ENCODE peak calls at places on chromosomes 1 and 21, in seven cellular contexts. R is GM12892, D is right lobe of liver, J is IMR-90, Z is esophagus squamous epithelium, K is prostate gland, M is spleen. X is an unnamed sample.

GRCh38 chr1:6464915-6465314 is 1.1 kb downstream of the TNFRSF25 start:
- DNase-seq in R (no peak), D (no peak), J (no peak), Z (no peak), K (no peak), M (no peak), X (no peak)

GRCh38 chr1:31591425-31592093 is 15.2 kb downstream of the TINAGL1 start:
- DNase-seq in R (no peak), D (peak), J (no peak), Z (no peak), K (no peak), M (no peak), X (peak)

GRCh38 chr1:85361106-85361505 is 84.7 kb upstream of the BCL10 start:
- DNase-seq in R (no peak), D (no peak), J (peak), Z (no peak), K (no peak), M (no peak), X (no peak)

GRCh38 chr1:151715726-151716404 is 738 bp downstream of the CELF3 start:
- DNase-seq in R (no peak), D (no peak), J (no peak), Z (no peak), K (no peak), M (no peak), X (no peak)

GRCh38 chr1:206455681-206456344 is 14.5 kb upstream of the IKBKE start:
- DNase-seq in R (no peak), D (no peak), J (no peak), Z (no peak), K (no peak), M (no peak), X (no peak)

GRCh38 chr21:40754466-40754865 is 92.5 kb downstream of the DSCAM start:
- DNase-seq in R (no peak), D (no peak), J (no peak), Z (no peak), K (no peak), M (no peak), X (no peak)

GRCh38 chr1:36161656-36162531 is 5.9 kb downstream of the MAP7D1 start:
- DNase-seq in R (no peak), D (no peak), J (no peak), Z (no peak), K (peak), M (peak), X (no peak)

GRCh38 chr1:205313681-205314308 is 7.8 kb downstream of the NUAK2 start:
- DNase-seq in R (peak), D (peak), J (peak), Z (no peak), K (peak), M (peak), X (no peak)

GRCh38 chr1:8693092-8693491 is 124.3 kb downstream of the RERE start:
- DNase-seq in R (no peak), D (no peak), J (no peak), Z (no peak), K (no peak), M (no peak), X (no peak)

GRCh38 chr1:46532095-46532494 is 19.4 kb downstream of the KNCN start:
- DNase-seq in R (no peak), D (no peak), J (no peak), Z (no peak), K (no peak), M (no peak), X (no peak)

GRCh38 chr21:19468981-19469715 is 1065.6 kb upstream of the TMPRSS15 start:
- DNase-seq in R (no peak), D (no peak), J (no peak), Z (no peak), K (no peak), M (no peak), X (no peak)

GRCh38 chr21:27823652-27824201 is 856.8 kb upstream of the ADAMTS5 start:
- DNase-seq in R (no peak), D (no peak), J (no peak), Z (no peak), K (no peak), M (no peak), X (no peak)

GRCh38 chr1:198122693-198123092 is 34.1 kb upstream of the NEK7 start:
- DNase-seq in R (no peak), D (no peak), J (peak), Z (no peak), K (no peak), M (no peak), X (no peak)

GRCh38 chr1:179803916-179804315 is 60.8 kb downstream of the FAM163A start:
- DNase-seq in R (no peak), D (no peak), J (no peak), Z (no peak), K (no peak), M (no peak), X (no peak)

GRCh38 chr1:154501423-154502065 is 475 bp upstream of the TDRD10 start:
- DNase-seq in R (no peak), D (peak), J (no peak), Z (no peak), K (no peak), M (peak), X (peak)

GRCh38 chr1:165697491-165697880 is 876 bp downstream of the ALDH9A1 start:
- DNase-seq in R (no peak), D (no peak), J (no peak), Z (no peak), K (no peak), M (no peak), X (no peak)

GRCh38 chr1:6495041-6495441 is 3.6 kb upstream of the PLEKHG5 start:
- DNase-seq in R (no peak), D (no peak), J (no peak), Z (no peak), K (no peak), M (no peak), X (no peak)

GRCh38 chr1:30405631-30406212 is 317.7 kb downstream of the MATN1 start:
- DNase-seq in R (no peak), D (peak), J (no peak), Z (no peak), K (no peak), M (peak), X (peak)

GRCh38 chr1:26156285-26157038 is 2.4 kb upstream of the FAM110D start:
- DNase-seq in R (no peak), D (peak), J (no peak), Z (no peak), K (no peak), M (peak), X (no peak)

GRCh38 chr21:18449586-18449985 is 46.0 kb upstream of the TMPRSS15 start:
- DNase-seq in R (no peak), D (no peak), J (no peak), Z (no peak), K (no peak), M (no peak), X (no peak)

GRCh38 chr1:241250465-241250864 is 106.5 kb downstream of the RGS7 start:
- DNase-seq in R (no peak), D (no peak), J (no peak), Z (no peak), K (no peak), M (no peak), X (no peak)

GRCh38 chr1:40622936-40623629 is 42.4 kb downstream of the RIMS3 start:
- DNase-seq in R (no peak), D (no peak), J (no peak), Z (no peak), K (no peak), M (no peak), X (no peak)

GRCh38 chr1:78830321-78830720 is 176.2 kb downstream of the ADGRL4 start:
- DNase-seq in R (no peak), D (no peak), J (no peak), Z (no peak), K (no peak), M (no peak), X (no peak)

GRCh38 chr1:244065063-244065788 is 14.1 kb downstream of the ZBTB18 start:
- DNase-seq in R (no peak), D (no peak), J (peak), Z (no peak), K (no peak), M (no peak), X (no peak)

GRCh38 chr21:31586118-31586517 is 73.4 kb upstream of the SOD1 start:
- DNase-seq in R (no peak), D (no peak), J (no peak), Z (no peak), K (no peak), M (no peak), X (no peak)

GRCh38 chr1:219066631-219067349 is 106.9 kb upstream of the LYPLAL1 start:
- DNase-seq in R (no peak), D (no peak), J (peak), Z (no peak), K (no peak), M (no peak), X (no peak)

GRCh38 chr1:97989094-97989680 is 68.4 kb upstream of the DPYD start:
- DNase-seq in R (no peak), D (no peak), J (peak), Z (no peak), K (no peak), M (no peak), X (no peak)

GRCh38 chr21:37368536-37369279 is 2.1 kb downstream of the DYRK1A start:
- DNase-seq in R (no peak), D (no peak), J (peak), Z (no peak), K (no peak), M (no peak), X (no peak)

GRCh38 chr1:108560430-108561144 is 687 bp downstream of the EEIG2 start:
- DNase-seq in R (no peak), D (peak), J (peak), Z (peak), K (peak), M (peak), X (peak)
- TF ChIP-seq POLR2A in R (peak), D (peak), J (no peak), Z (no peak), K (peak), M (peak), X (no peak)

GRCh38 chr1:233707153-233707905 is 93.4 kb downstream of the KCNK1 start:
- DNase-seq in R (no peak), D (no peak), J (peak), Z (no peak), K (no peak), M (no peak), X (no peak)
- TF ChIP-seq POLR2A in R (no peak), D (no peak), J (no peak), Z (no peak), K (no peak), M (no peak), X (no peak)

DNA sequence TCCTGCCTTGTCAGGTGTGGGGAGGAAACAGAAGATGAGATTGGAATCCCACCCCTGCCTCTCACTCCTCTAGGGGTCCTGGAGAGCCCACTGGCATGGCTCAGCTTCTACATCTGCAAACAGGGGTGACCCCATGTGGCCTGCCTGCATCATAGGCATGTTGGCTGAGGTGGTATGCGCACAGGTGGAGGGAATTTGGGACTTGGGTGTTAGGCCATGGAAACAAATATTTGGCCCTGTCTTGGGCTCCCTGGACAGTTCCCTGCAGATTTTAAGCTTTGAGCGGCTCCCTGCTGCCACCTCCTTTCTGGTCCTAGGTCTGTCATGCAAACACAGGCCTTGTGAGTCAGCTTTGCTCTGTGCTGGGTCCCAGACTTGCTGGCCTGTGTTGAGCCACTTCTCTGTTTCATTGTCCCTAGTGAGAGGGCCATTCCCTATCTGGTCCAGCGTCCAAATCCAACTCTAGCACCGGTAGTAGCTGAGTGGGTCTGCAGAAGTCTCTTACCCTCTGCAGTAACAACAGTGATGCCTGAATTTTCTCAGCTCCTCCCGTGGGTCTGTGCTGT is 5.9 kb downstream of the TTC22 start:
- DNase-seq in R (no peak), D (peak), J (no peak), Z (no peak), K (no peak), M (peak), X (no peak)
- TF ChIP-seq POLR2A in R (no peak), D (no peak), J (no peak), Z (no peak), K (no peak), M (no peak), X (no peak)

GRCh38 chr1:228734881-228735801 is at the start of gene RHOU:
- DNase-seq in R (peak), D (peak), J (peak), Z (no peak), K (peak), M (peak), X (peak)
- TF ChIP-seq POLR2A in R (no peak), D (peak), J (no peak), Z (no peak), K (peak), M (peak), X (no peak)

DNA sequence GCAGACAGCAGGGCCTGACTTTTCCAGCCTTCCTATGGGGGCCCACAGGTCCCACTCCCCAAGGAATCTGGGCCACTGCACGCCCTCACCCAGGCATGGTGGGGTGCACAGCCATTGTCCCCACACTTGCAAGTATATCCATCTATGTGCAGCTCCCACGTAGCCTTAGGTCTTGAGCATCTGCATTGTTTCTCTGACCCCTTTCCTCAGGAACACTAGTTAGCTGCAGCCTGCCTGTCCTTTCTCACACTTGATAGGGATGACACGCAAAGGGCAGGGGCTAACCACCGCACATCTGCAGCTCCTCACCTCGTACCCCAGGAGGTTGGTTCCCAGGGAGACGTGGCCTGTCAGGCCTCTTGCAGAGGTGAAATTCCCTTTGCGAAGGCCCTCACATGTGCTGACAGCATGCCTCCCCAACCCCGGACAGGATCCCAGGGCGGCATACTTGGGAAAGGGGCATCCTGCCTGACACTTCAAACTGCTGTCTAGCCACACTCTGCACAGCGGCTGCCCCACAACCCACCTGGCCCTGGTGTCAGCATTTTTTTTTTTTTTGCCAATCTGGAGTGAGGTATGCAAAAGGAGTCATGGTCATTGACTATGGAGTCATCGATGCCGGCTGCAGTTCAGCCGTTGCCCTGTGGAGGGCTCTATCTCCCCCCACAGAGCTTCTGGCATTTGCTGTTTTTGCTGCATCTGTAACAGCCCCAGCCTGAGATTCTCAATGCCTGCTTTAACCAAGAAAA is 5.0 kb downstream of the JMJD4 start:
- DNase-seq in R (no peak), D (no peak), J (peak), Z (no peak), K (no peak), M (no peak), X (no peak)
- TF ChIP-seq POLR2A in R (peak), D (no peak), J (no peak), Z (no peak), K (no peak), M (no peak), X (no peak)

GRCh38 chr1:208242186-208242585 is 2.0 kb downstream of the PLXNA2 start:
- DNase-seq in R (no peak), D (no peak), J (no peak), Z (no peak), K (no peak), M (no peak), X (no peak)

GRCh38 chr1:208240698-208241355 is 3.4 kb downstream of the PLXNA2 start:
- DNase-seq in R (no peak), D (no peak), J (no peak), Z (no peak), K (no peak), M (no peak), X (peak)

GRCh38 chr1:208238710-208239517 is 5.3 kb downstream of the PLXNA2 start:
- DNase-seq in R (no peak), D (no peak), J (peak), Z (no peak), K (peak), M (no peak), X (peak)

GRCh38 chr1:208241541-208241940 is 2.6 kb downstream of the PLXNA2 start:
- DNase-seq in R (no peak), D (no peak), J (no peak), Z (no peak), K (no peak), M (no peak), X (peak)

GRCh38 chr1:208239518-208240381 is 4.4 kb downstream of the PLXNA2 start:
- DNase-seq in R (no peak), D (peak), J (no peak), Z (no peak), K (no peak), M (no peak), X (no peak)
- TF ChIP-seq POLR2A in R (no peak), D (peak), J (no peak), Z (no peak), K (no peak), M (no peak), X (no peak)

GRCh38 chr1:202130816-202131522 is 8.3 kb downstream of the GPR37L1 start:
- DNase-seq in R (no peak), D (no peak), J (no peak), Z (no peak), K (no peak), M (no peak), X (no peak)

GRCh38 chr1:202131956-202132821 is 9.5 kb downstream of the GPR37L1 start:
- DNase-seq in R (no peak), D (no peak), J (no peak), Z (no peak), K (peak), M (no peak), X (no peak)

GRCh38 chr1:202127836-202128622 is 5.3 kb downstream of the GPR37L1 start:
- DNase-seq in R (no peak), D (no peak), J (no peak), Z (no peak), K (no peak), M (no peak), X (no peak)

GRCh38 chr1:202129453-202130274 is 6.9 kb downstream of the GPR37L1 start:
- DNase-seq in R (no peak), D (no peak), J (no peak), Z (no peak), K (no peak), M (no peak), X (no peak)

DNA sequence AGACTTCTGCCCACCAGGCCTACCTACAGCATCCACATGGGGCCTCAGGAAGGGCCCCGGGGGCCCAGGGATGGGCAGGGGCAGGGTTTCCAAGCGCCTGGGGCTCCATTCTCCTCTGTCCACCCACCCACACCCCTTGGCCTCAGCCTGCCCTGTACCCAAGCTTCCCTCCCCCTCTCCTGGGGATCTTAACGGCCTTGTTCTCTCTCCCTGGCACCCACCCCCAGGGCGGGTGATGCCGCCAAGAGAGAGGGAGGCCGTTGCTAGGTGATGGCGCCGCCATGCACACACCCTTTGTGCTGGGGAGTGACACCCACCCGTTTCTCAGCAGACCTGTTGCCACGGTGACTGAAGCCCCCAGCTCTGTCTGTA is 7.5 kb downstream of the GPR37L1 start:
- DNase-seq in R (no peak), D (no peak), J (no peak), Z (no peak), K (no peak), M (no peak), X (no peak)
- TF ChIP-seq POLR2A in R (no peak), D (no peak), J (no peak), Z (no peak), K (no peak), M (no peak), X (no peak)

X was measured in lower leg skin.